ENCODE peak calls at places on chromosomes 16 and 17, in seven cellular contexts. S, R, G, O, C, J and E are unnamed samples.

GRCh38 chr16:75207831-75208230 is 870 bp upstream of the CTRB2 start:
- DNase-seq in J (no peak), C (no peak), R (no peak), S (no peak), O (no peak), G (no peak), E (no peak)

GRCh38 chr17:79985951-79986391 is 49.7 kb downstream of the TBC1D16 start:
- DNase-seq in O (no peak), S (peak), R (no peak), C (no peak), G (no peak), J (no peak), E (no peak)

GRCh38 chr17:19641687-19642372 is 6.7 kb upstream of the ALDH3A2 start:
- DNase-seq in O (no peak), J (no peak), R (no peak), S (no peak), G (no peak), C (no peak), E (no peak)

GRCh38 chr17:82943751-82944150 is 103.9 kb upstream of the ZNF750 start:
- DNase-seq in G (no peak), C (no peak), O (no peak), R (no peak), S (no peak), J (no peak), E (peak)

GRCh38 chr16:86951831-86952598 is 365.2 kb downstream of the C16orf95 start:
- DNase-seq in J (peak), G (no peak), O (no peak), R (peak), C (peak), S (no peak), E (peak)

GRCh38 chr17:43094129-43094834 is 30.9 kb downstream of the BRCA1 start:
- DNase-seq in G (no peak), C (peak), R (no peak), J (peak), S (no peak), O (no peak), E (no peak)

GRCh38 chr17:59154335-59154720 is 658 bp downstream of the SKA2 start:
- DNase-seq in G (peak), R (peak), S (peak), J (peak), C (no peak), O (peak), E (peak)

GRCh38 chr17:31155208-31155810 is 60.5 kb downstream of the NF1 start:
- DNase-seq in C (no peak), G (no peak), R (no peak), S (no peak), O (no peak), J (peak), E (no peak)